ENCODE peak calls at places on chromosome 21, in eight cellular contexts. T, D, F, S, N, M, H and P are unnamed samples.
A peak's percentile ranks its signal among the peaks of the same experiment; 100 is the strongest.

GRCh38 chr21:45901061-45901690 is 80.4 kb upstream of the COL6A1 start:
- DNase-seq in T (no peak), D (no peak), F (no peak), S (no peak), N (no peak), M (no peak), H (no peak), P (no peak)

GRCh38 chr21:31874817-31875216 is 2.0 kb downstream of the HUNK start:
- DNase-seq in T (no peak), D (no peak), F (no peak), S (no peak), N (no peak), M (no peak), H (peak; percentile 27), P (peak; percentile 12)

GRCh38 chr21:45991606-45992301 is 10.2 kb downstream of the COL6A1 start:
- DNase-seq in T (no peak), D (no peak), F (no peak), S (no peak), N (no peak), M (no peak), H (peak; percentile 8), P (no peak)

GRCh38 chr21:29638138-29638537 is 301.7 kb downstream of the GRIK1 start:
- DNase-seq in T (no peak), D (no peak), F (no peak), S (no peak), N (no peak), M (no peak), H (no peak), P (no peak)

GRCh38 chr21:46168659-46169386 is 13.4 kb upstream of the FTCD start:
- DNase-seq in T (no peak), D (no peak), F (no peak), S (no peak), N (no peak), M (no peak), H (peak; percentile 56), P (no peak)

GRCh38 chr21:44929799-44930542 is 9.3 kb upstream of the ITGB2 start:
- DNase-seq in T (no peak), D (no peak), F (no peak), S (no peak), N (no peak), M (no peak), H (no peak), P (no peak)

GRCh38 chr21:45590726-45591618 is 48.7 kb upstream of the SLC19A1 start:
- DNase-seq in T (no peak), D (no peak), F (no peak), S (no peak), N (no peak), M (no peak), H (no peak), P (peak; percentile 37)

GRCh38 chr21:16318651-16319300 is 589.0 kb downstream of the USP25 start:
- DNase-seq in T (no peak), D (no peak), F (no peak), S (no peak), N (no peak), M (no peak), H (no peak), P (no peak)

GRCh38 chr21:34889537-34890257 is 159.4 kb downstream of the RUNX1 start:
- DNase-seq in T (peak; percentile 80), D (peak; percentile 68), F (no peak), S (peak; percentile 95), N (peak; percentile 69), M (peak; percentile 55), H (peak; percentile 82), P (peak; percentile 84)

GRCh38 chr21:17793675-17794123 is 25.5 kb downstream of the C21orf91 start:
- DNase-seq in T (peak; percentile 66), D (peak; percentile 37), F (no peak), S (peak; percentile 47), N (peak; percentile 48), M (no peak), H (no peak), P (no peak)

GRCh38 chr21:33374080-33374873 is 28.9 kb upstream of the IFNGR2 start:
- DNase-seq in T (peak; percentile 56), D (peak; percentile 48), F (no peak), S (peak; percentile 74), N (peak; percentile 16), M (peak; percentile 35), H (no peak), P (peak; percentile 59)